ENCODE peak calls at places on chromosomes 13 and 19, in five cellular contexts. One of them, this sample, is unnamed.

GRCh38 chr13:112782433-112783010 is 92.7 kb downstream of the ATP11A start:
- DNase-seq in transverse colon: no peak
- DNase-seq in hepatocyte: no peak
- DNase-seq in lower lobe of right lung: peak; percentile 44
- DNase-seq in gastrocnemius medialis: no peak
- DNase-seq in this sample: no peak

GRCh38 chr19:10390652-10391286 is 10.4 kb upstream of the TYK2 start:
- DNase-seq in gastrocnemius medialis: peak; percentile 60
- DNase-seq in transverse colon: peak; percentile 71
- DNase-seq in hepatocyte: peak; percentile 82
- DNase-seq in lower lobe of right lung: peak; percentile 70
- DNase-seq in this sample: no peak

GRCh38 chr13:20616059-20616797 is 49.3 kb downstream of the IFT88 start:
- DNase-seq in lower lobe of right lung: no peak
- DNase-seq in gastrocnemius medialis: no peak
- DNase-seq in transverse colon: no peak
- DNase-seq in hepatocyte: no peak
- DNase-seq in this sample: no peak

GRCh38 chr13:76965759-76966421 is 17.6 kb downstream of the ACOD1 start:
- DNase-seq in gastrocnemius medialis: peak; percentile 16
- DNase-seq in transverse colon: peak; percentile 14
- DNase-seq in lower lobe of right lung: no peak
- DNase-seq in hepatocyte: peak; percentile 71
- DNase-seq in this sample: peak; percentile 26

GRCh38 chr19:30151081-30151480 is 209.0 kb downstream of the URI1 start:
- DNase-seq in hepatocyte: no peak
- DNase-seq in lower lobe of right lung: no peak
- DNase-seq in transverse colon: no peak
- DNase-seq in gastrocnemius medialis: no peak
- DNase-seq in this sample: no peak

GRCh38 chr13:20174656-20175405 is 14.0 kb upstream of the GJA3 start:
- DNase-seq in gastrocnemius medialis: peak; percentile 47
- DNase-seq in transverse colon: peak; percentile 85
- DNase-seq in lower lobe of right lung: peak; percentile 87
- DNase-seq in hepatocyte: peak; percentile 95
- DNase-seq in this sample: peak; percentile 74

GRCh38 chr19:19745496-19746285 is 12.8 kb upstream of the ZNF14 start:
- DNase-seq in hepatocyte: no peak
- DNase-seq in transverse colon: no peak
- DNase-seq in lower lobe of right lung: no peak
- DNase-seq in gastrocnemius medialis: no peak
- DNase-seq in this sample: no peak

GRCh38 chr19:39795001-39795400 is 16.3 kb downstream of the LEUTX start:
- DNase-seq in gastrocnemius medialis: no peak
- DNase-seq in lower lobe of right lung: no peak
- DNase-seq in hepatocyte: no peak
- DNase-seq in transverse colon: no peak
- DNase-seq in this sample: no peak

GRCh38 chr19:3968556-3969434 is 2.1 kb downstream of the DAPK3 start:
- DNase-seq in transverse colon: peak; percentile 79
- DNase-seq in hepatocyte: peak; percentile 96
- DNase-seq in gastrocnemius medialis: peak; percentile 93
- DNase-seq in lower lobe of right lung: peak; percentile 81
- DNase-seq in this sample: peak; percentile 75

GRCh38 chr13:99689955-99690354 is 188.7 kb downstream of the TM9SF2 start:
- DNase-seq in hepatocyte: no peak
- DNase-seq in lower lobe of right lung: no peak
- DNase-seq in gastrocnemius medialis: no peak
- DNase-seq in transverse colon: no peak
- DNase-seq in this sample: no peak

GRCh38 chr19:48627865-48628314 is 8.6 kb downstream of the SPHK2 start:
- DNase-seq in gastrocnemius medialis: no peak
- DNase-seq in lower lobe of right lung: no peak
- DNase-seq in transverse colon: no peak
- DNase-seq in hepatocyte: peak; percentile 6
- DNase-seq in this sample: peak; percentile 57

GRCh38 chr19:48628486-48629296 is 8.5 kb downstream of the DBP start:
- DNase-seq in hepatocyte: peak; percentile 8
- DNase-seq in gastrocnemius medialis: no peak
- DNase-seq in transverse colon: peak; percentile 19
- DNase-seq in lower lobe of right lung: no peak
- DNase-seq in this sample: no peak

GRCh38 chr19:48630289-48631036 is 6.7 kb downstream of the DBP start:
- DNase-seq in hepatocyte: peak; percentile 89
- DNase-seq in transverse colon: peak; percentile 82
- DNase-seq in lower lobe of right lung: peak; percentile 75
- DNase-seq in gastrocnemius medialis: peak; percentile 75
- DNase-seq in this sample: peak; percentile 85

GRCh38 chr19:48629599-48630288 is 7.4 kb downstream of the DBP start:
- DNase-seq in lower lobe of right lung: no peak
- DNase-seq in gastrocnemius medialis: peak; percentile 81
- DNase-seq in transverse colon: peak; percentile 91
- DNase-seq in hepatocyte: peak; percentile 79
- DNase-seq in this sample: peak; percentile 91

DNA sequence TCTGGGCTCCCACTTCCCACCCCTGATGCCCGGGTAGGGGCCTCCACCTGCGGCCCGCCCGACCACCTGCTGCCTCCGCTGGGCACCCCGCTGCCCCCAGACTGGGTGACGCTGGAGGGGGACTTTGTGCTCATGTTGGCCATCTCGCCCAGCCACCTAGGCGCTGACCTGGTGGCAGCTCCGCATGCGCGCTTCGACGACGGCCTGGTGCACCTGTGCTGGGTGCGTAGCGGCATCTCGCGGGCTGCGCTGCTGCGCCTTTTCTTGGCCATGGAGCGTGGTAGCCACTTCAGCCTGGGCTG is 7.9 kb downstream of the DBP start:
- DNase-seq in hepatocyte: no peak
- DNase-seq in lower lobe of right lung: no peak
- DNase-seq in gastrocnemius medialis: no peak
- DNase-seq in transverse colon: peak; percentile 19
- DNase-seq in this sample: peak; percentile 39
- H3K4me1 ChIP-seq in hepatocyte: peaks cover 41% of the 10 kb centered on the region
- H3K4me1 ChIP-seq in lower lobe of right lung: peaks cover 63% of the 10 kb centered on the region
- H3K4me1 ChIP-seq in gastrocnemius medialis: peaks cover 59% of the 10 kb centered on the region
- H3K4me1 ChIP-seq in transverse colon: peaks cover 35% of the 10 kb centered on the region
- H3K4me1 ChIP-seq in this sample: peaks cover 67% of the 10 kb centered on the region

GRCh38 chr13:75489502-75490263 is 7.7 kb upstream of the TBC1D4 start:
- DNase-seq in gastrocnemius medialis: no peak
- DNase-seq in transverse colon: peak; percentile 27
- DNase-seq in lower lobe of right lung: peak; percentile 72
- DNase-seq in hepatocyte: peak; percentile 33
- DNase-seq in this sample: peak; percentile 32
- H3K4me3 ChIP-seq in gastrocnemius medialis: no peak overlapping the region
- H3K4me3 ChIP-seq in transverse colon: peak overlapping the region; percentile 16
- H3K4me3 ChIP-seq in lower lobe of right lung: no peak overlapping the region
- H3K4me3 ChIP-seq in hepatocyte: no peak overlapping the region
- H3K4me3 ChIP-seq in this sample: no peak overlapping the region

DNA sequence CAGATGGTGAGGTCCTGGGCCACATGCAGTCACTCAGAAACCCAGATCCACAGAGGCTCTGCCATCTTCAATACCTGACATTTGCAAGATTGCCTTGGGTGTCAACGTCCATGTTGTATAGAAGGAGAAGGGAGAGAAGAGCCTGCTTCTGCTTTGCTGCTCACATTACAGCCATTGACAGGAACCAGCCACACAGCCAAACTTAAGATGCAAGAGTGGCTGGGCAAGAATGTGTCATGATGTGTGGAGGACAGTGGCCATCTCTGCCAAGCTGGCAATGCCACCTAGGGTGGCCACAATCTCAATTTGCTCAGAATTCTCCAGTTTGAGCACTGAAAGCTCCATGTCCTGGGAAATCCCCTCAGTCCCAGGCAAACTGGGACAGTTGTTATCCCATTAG is 25.9 kb upstream of the SERPINE3 start:
- DNase-seq in lower lobe of right lung: no peak
- DNase-seq in transverse colon: no peak
- DNase-seq in gastrocnemius medialis: no peak
- DNase-seq in hepatocyte: no peak
- DNase-seq in this sample: no peak
- H3K4me1 ChIP-seq in lower lobe of right lung: no peaks in the 10 kb centered on the region
- H3K4me1 ChIP-seq in transverse colon: no peaks in the 10 kb centered on the region
- H3K4me1 ChIP-seq in gastrocnemius medialis: no peaks in the 10 kb centered on the region
- H3K4me1 ChIP-seq in hepatocyte: no peaks in the 10 kb centered on the region
- H3K4me1 ChIP-seq in this sample: no peaks in the 10 kb centered on the region

DNA sequence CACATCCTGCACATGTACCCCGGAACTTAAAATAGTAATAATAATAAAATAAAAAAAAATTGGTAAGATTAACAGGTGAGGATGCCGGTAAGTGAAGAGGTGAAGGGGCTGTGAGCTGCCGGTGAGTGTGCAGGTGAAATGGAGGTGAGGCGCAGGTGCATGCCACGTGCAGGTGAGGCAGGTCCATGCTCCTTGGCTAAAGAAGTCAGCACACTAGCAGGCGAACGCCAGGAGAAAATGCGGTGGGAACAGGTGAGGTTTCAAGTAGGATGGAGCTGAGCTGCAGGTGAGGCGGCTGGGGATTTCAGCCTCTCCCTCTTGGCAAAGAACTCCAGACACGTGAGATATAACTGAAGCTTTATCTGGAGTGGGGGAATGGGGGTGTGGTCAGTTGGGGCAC is 7.5 kb upstream of the TNFSF14 start:
- DNase-seq in lower lobe of right lung: no peak
- DNase-seq in transverse colon: no peak
- DNase-seq in gastrocnemius medialis: no peak
- DNase-seq in hepatocyte: no peak
- DNase-seq in this sample: peak; percentile 41
- H3K4me3 ChIP-seq in lower lobe of right lung: no peak overlapping the region
- H3K4me3 ChIP-seq in transverse colon: no peak overlapping the region
- H3K4me3 ChIP-seq in gastrocnemius medialis: no peak overlapping the region
- H3K4me3 ChIP-seq in hepatocyte: no peak overlapping the region
- H3K4me3 ChIP-seq in this sample: no peak overlapping the region

DNA sequence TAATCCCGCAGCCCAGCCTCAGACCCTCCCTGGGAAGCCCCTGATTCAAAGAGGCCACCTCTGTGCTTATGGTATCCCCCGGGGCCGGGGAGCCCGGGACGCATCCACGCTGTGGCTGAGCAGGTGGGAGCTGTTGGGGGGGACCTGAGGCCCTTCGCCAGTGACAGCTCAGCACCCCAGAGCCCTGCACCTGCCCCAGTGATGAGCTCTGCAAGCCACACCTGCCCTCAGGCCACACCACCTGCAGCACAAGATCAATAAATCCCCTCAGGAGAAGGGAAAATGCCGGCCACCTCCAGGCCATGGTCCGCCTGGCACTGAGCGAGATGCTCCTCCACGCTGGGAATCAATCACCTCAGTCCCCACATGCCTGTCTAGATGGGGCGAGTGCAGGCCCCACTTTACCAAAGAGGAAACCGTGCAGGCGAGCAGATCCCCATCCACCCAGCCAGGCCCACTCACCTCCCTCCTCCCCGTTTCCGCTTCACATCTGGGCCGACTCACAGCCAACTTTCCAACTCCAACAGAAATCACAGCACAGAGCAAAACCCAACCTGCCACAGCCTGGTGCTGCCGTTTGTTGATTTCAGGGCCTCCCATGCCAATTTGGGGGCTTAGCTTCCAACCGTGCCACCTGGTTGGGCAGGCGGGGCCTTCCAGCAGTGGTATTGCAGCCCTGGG is 12.8 kb downstream of the MOB3A start:
- DNase-seq in gastrocnemius medialis: no peak
- DNase-seq in lower lobe of right lung: no peak
- DNase-seq in hepatocyte: no peak
- DNase-seq in transverse colon: peak; percentile 64
- DNase-seq in this sample: no peak
- H3K4me1 ChIP-seq in gastrocnemius medialis: peaks cover 7% of the 10 kb centered on the region
- H3K4me1 ChIP-seq in lower lobe of right lung: peaks cover 62% of the 10 kb centered on the region
- H3K4me1 ChIP-seq in hepatocyte: no peaks in the 10 kb centered on the region
- H3K4me1 ChIP-seq in transverse colon: no peaks in the 10 kb centered on the region
- H3K4me1 ChIP-seq in this sample: peaks cover 6% of the 10 kb centered on the region

This sample was measured in mucosa of descending colon.